ENCODE peak calls at places on chromosome 16, in four cellular contexts. A, V, M and I are unnamed samples.

GRCh38 chr16:68739964-68740627 is 3.0 kb downstream of the CDH1 start:
- DNase-seq in A (no peak), V (no peak), M (no peak), I (no peak)

GRCh38 chr16:85588562-85589503 is 24.3 kb upstream of the GSE1 start:
- DNase-seq in A (no peak), V (no peak), M (no peak), I (no peak)

GRCh38 chr16:17519041-17519440 is 48.3 kb upstream of the XYLT1 start:
- DNase-seq in A (no peak), V (no peak), M (no peak), I (no peak)

GRCh38 chr16:88424536-88425230 is 28.4 kb upstream of the ZFPM1 start:
- DNase-seq in A (no peak), V (no peak), M (no peak), I (no peak)

GRCh38 chr16:1003551-1004347 is 22.2 kb downstream of the SOX8 start:
- DNase-seq in A (no peak), V (no peak), M (no peak), I (no peak)

GRCh38 chr16:87734644-87735043 is 31.1 kb downstream of the KLHDC4 start:
- DNase-seq in A (no peak), V (no peak), M (no peak), I (no peak)

GRCh38 chr16:89324056-89325010 is 106.8 kb downstream of the ZNF778 start:
- DNase-seq in A (no peak), V (no peak), M (peak; percentile 90), I (no peak)

GRCh38 chr16:912684-913613 is 57.8 kb downstream of the LMF1 start:
- DNase-seq in A (no peak), V (no peak), M (no peak), I (no peak)

GRCh38 chr16:69276143-69277115 is 34.7 kb upstream of the VPS4A start:
- DNase-seq in A (no peak), V (no peak), M (no peak), I (no peak)

GRCh38 chr16:19907161-19907992 is 22.7 kb upstream of the GPRC5B start:
- DNase-seq in A (peak; percentile 93), V (peak; percentile 62), M (peak; percentile 7), I (peak; percentile 85)

GRCh38 chr16:13587171-13587570 is 332.8 kb upstream of the ERCC4 start:
- DNase-seq in A (no peak), V (no peak), M (no peak), I (no peak)

DNA sequence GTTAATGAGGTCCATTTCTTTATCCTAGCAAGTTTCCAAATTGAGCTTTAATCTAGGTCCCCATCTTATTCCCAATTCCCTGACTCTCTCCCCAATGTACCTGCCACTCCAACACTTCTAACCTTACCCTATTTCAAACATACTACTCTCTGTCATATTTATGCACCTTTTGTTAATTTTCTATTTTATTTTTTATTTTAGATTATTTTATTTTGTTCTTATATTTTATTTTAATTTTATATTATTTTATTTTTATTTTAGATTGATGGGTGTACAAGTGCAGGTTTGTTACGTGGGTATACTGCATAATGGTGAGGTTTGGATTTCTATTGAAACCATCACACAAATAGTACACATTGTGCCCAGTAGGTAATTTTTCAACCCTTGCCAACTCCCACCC is 333.9 kb upstream of the ERCC4 start:
- DNase-seq in A (no peak), V (no peak), M (no peak), I (no peak)
- H3K4me3 ChIP-seq in A (no peak overlapping the region), V (no peak overlapping the region), M (no peak overlapping the region), I (no peak overlapping the region)

GRCh38 chr16:15055141-15056053 is 477 bp downstream of the NTAN1 start:
- DNase-seq in A (peak; percentile 85), V (no peak), M (no peak), I (peak; percentile 32)
- TF ChIP-seq ZNF274 in A (no peak), V (no peak), M (no peak), I (no peak)

GRCh38 chr16:75494696-75495601 is at the start of gene CHST6:
- DNase-seq in A (peak; percentile 91), V (no peak), M (no peak), I (no peak)

GRCh38 chr16:75496546-75496945 is 1.3 kb upstream of the CHST6 start:
- DNase-seq in A (no peak), V (no peak), M (no peak), I (no peak)

GRCh38 chr16:75497558-75497957 is 2.3 kb upstream of the CHST6 start:
- DNase-seq in A (no peak), V (no peak), M (no peak), I (no peak)

GRCh38 chr16:75491876-75492275 is 3.4 kb downstream of the CHST6 start:
- DNase-seq in A (no peak), V (no peak), M (no peak), I (no peak)

GRCh38 chr16:75494184-75494583 is 1.1 kb downstream of the CHST6 start:
- DNase-seq in A (no peak), V (no peak), M (no peak), I (no peak)
- H3K4me3 ChIP-seq in A (peak overlapping the region; percentile 87), V (peak overlapping the region; percentile 70), M (no peak overlapping the region), I (peak overlapping the region; percentile 77)

GRCh38 chr16:50263940-50264929 is 2.1 kb upstream of the ADCY7 start:
- DNase-seq in A (no peak), V (no peak), M (peak; percentile 57), I (no peak)

GRCh38 chr16:50267151-50267631 is 840 bp downstream of the ADCY7 start:
- DNase-seq in A (no peak), V (no peak), M (no peak), I (no peak)

GRCh38 chr16:50266337-50267091 is at the start of gene ADCY7:
- DNase-seq in A (no peak), V (peak; percentile 26), M (no peak), I (peak; percentile 47)

GRCh38 chr16:50265260-50265659 is 1.1 kb upstream of the ADCY7 start:
- DNase-seq in A (no peak), V (peak; percentile 33), M (no peak), I (no peak)

GRCh38 chr16:50265716-50266336 is 525 bp upstream of the ADCY7 start:
- DNase-seq in A (no peak), V (no peak), M (no peak), I (no peak)
- TF ChIP-seq ZNF274 in A (no peak), V (no peak), M (no peak), I (no peak)

GRCh38 chr16:53043462-53043861 is 9.2 kb downstream of the CHD9NB start:
- DNase-seq in A (no peak), V (no peak), M (no peak), I (no peak)
- H3K4me3 ChIP-seq in A (peak overlapping the region; percentile 65), V (no peak overlapping the region), M (no peak overlapping the region), I (peak overlapping the region; percentile 55)

GRCh38 chr16:28218109-28218508 is 6.3 kb upstream of the XPO6 start:
- DNase-seq in A (no peak), V (peak; percentile 47), M (no peak), I (no peak)

GRCh38 chr16:28213396-28213795 is 1.6 kb upstream of the XPO6 start:
- DNase-seq in A (no peak), V (no peak), M (no peak), I (no peak)

GRCh38 chr16:28217326-28217725 is 5.6 kb upstream of the XPO6 start:
- DNase-seq in A (no peak), V (no peak), M (no peak), I (no peak)

GRCh38 chr16:28219283-28219682 is 7.5 kb upstream of the XPO6 start:
- DNase-seq in A (no peak), V (no peak), M (no peak), I (no peak)
- TF ChIP-seq ZNF274 in A (no peak), V (no peak), M (no peak), I (no peak)

GRCh38 chr16:57637020-57637419 is 8.6 kb downstream of the ADGRG1 start:
- DNase-seq in A (no peak), V (no peak), M (no peak), I (no peak)

GRCh38 chr16:57638381-57638780 is 10.0 kb downstream of the ADGRG1 start:
- DNase-seq in A (no peak), V (no peak), M (no peak), I (no peak)

GRCh38 chr16:57637965-57638364 is 9.5 kb downstream of the ADGRG1 start:
- DNase-seq in A (no peak), V (no peak), M (no peak), I (no peak)

GRCh38 chr16:57636184-57636583 is 7.8 kb downstream of the ADGRG1 start:
- DNase-seq in A (no peak), V (no peak), M (no peak), I (no peak)

DNA sequence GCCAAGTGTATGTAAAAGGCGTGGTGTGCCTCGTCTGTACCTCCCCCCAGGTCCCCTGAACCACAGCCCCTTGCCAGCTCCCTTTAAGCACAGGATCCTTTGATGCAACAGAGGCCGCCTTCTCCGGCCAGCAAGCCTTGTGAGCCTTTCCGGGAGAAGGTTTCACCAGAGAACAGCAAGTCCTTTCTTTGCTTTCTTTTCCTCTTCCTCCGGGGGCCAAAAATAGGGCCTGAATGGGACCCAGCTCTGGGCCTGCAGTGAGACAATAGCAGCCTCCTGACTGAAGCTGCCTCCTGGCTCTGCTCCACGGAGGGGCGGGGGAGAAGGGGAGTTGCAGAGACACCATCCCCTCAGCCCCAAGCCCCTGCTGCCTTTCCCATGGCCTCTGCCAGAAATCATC is 9.0 kb downstream of the ADGRG1 start:
- DNase-seq in A (no peak), V (no peak), M (no peak), I (no peak)
- H3K4me3 ChIP-seq in A (no peak overlapping the region), V (no peak overlapping the region), M (no peak overlapping the region), I (no peak overlapping the region)

GRCh38 chr16:65414284-65414984 is 292.6 kb upstream of the CDH11 start:
- DNase-seq in A (no peak), V (no peak), M (no peak), I (no peak)
- TF ChIP-seq ZNF274 in A (no peak), V (no peak), M (no peak), I (no peak)